ENCODE peak calls at places on chromosomes 2 and 18, in nine cellular contexts. C, P, J, Z, A, R, G, H and S are unnamed samples.
A peak's percentile ranks its signal among the peaks of the same experiment; 100 is the strongest.

GRCh38 chr2:156309106-156309505 is 23.4 kb downstream of the NR4A2 start:
- DNase-seq in C (no peak), P (no peak), J (no peak), Z (no peak), A (no peak), R (no peak), G (no peak), H (no peak), S (no peak)

GRCh38 chr18:24190590-24190989 is 51.7 kb downstream of the CABYR start:
- DNase-seq in C (no peak), P (no peak), J (no peak), Z (no peak), A (no peak), R (no peak), G (no peak), H (no peak), S (no peak)

GRCh38 chr2:7031424-7032245 is 114.4 kb downstream of the RNF144A start:
- DNase-seq in C (no peak), P (peak; percentile 63), J (peak; percentile 54), Z (peak; percentile 14), A (peak; percentile 100), R (peak; percentile 97), G (peak; percentile 48), H (peak; percentile 90), S (no peak)

GRCh38 chr2:149586063-149586462 is 1.5 kb downstream of the MMADHC start:
- DNase-seq in C (no peak), P (peak; percentile 25), J (no peak), Z (no peak), A (no peak), R (no peak), G (no peak), H (no peak), S (no peak)

GRCh38 chr2:32798841-32799240 is 147.9 kb upstream of the LTBP1 start:
- DNase-seq in C (peak; percentile 8), P (no peak), J (no peak), Z (no peak), A (peak; percentile 38), R (no peak), G (no peak), H (no peak), S (no peak)

GRCh38 chr2:8006626-8007025 is 675.2 kb upstream of the ID2 start:
- DNase-seq in C (peak; percentile 12), P (no peak), J (no peak), Z (no peak), A (peak; percentile 59), R (no peak), G (no peak), H (no peak), S (no peak)

GRCh38 chr2:161141033-161141432 is 19.2 kb upstream of the TANK start:
- DNase-seq in C (no peak), P (no peak), J (no peak), Z (no peak), A (no peak), R (no peak), G (no peak), H (no peak), S (no peak)

GRCh38 chr2:229141626-229142025 is 129.5 kb downstream of the PID1 start:
- DNase-seq in C (peak; percentile 45), P (no peak), J (no peak), Z (no peak), A (peak; percentile 65), R (no peak), G (peak; percentile 53), H (no peak), S (no peak)

GRCh38 chr2:137229834-137230233 is 464.5 kb downstream of the THSD7B start:
- DNase-seq in C (no peak), P (no peak), J (no peak), Z (no peak), A (no peak), R (no peak), G (no peak), H (no peak), S (no peak)

GRCh38 chr2:129767346-129767745 is 212.1 kb upstream of the RAB6C start:
- DNase-seq in C (no peak), P (no peak), J (no peak), Z (no peak), A (no peak), R (no peak), G (no peak), H (no peak), S (no peak)

GRCh38 chr2:218979846-218980738 is 4.9 kb downstream of the FEV start:
- DNase-seq in C (peak; percentile 74), P (peak; percentile 74), J (peak; percentile 88), Z (peak; percentile 74), A (peak; percentile 89), R (peak; percentile 77), G (peak; percentile 83), H (peak; percentile 64), S (peak; percentile 33)

GRCh38 chr18:63894367-63894766 is 6.9 kb downstream of the SERPINB2 start:
- DNase-seq in C (no peak), P (no peak), J (no peak), Z (no peak), A (no peak), R (no peak), G (no peak), H (no peak), S (no peak)

GRCh38 chr2:85655961-85656403 is 12.0 kb downstream of the SFTPB start:
- DNase-seq in C (peak; percentile 44), P (no peak), J (no peak), Z (no peak), A (no peak), R (no peak), G (no peak), H (no peak), S (no peak)

GRCh38 chr2:121099329-121100318 is 185.4 kb downstream of the TFCP2L1 start:
- DNase-seq in C (no peak), P (peak; percentile 11), J (no peak), Z (no peak), A (peak; percentile 59), R (peak; percentile 87), G (no peak), H (no peak), S (no peak)

GRCh38 chr18:28177828-28178635 is 1.1 kb upstream of the CDH2 start:
- DNase-seq in C (peak; percentile 43), P (no peak), J (peak; percentile 77), Z (no peak), A (peak; percentile 66), R (peak; percentile 46), G (peak; percentile 57), H (no peak), S (no peak)

GRCh38 chr2:15667579-15668556 is 76.2 kb downstream of the DDX1 start:
- DNase-seq in C (peak; percentile 13), P (no peak), J (no peak), Z (no peak), A (peak; percentile 6), R (no peak), G (peak; percentile 68), H (peak; percentile 35), S (no peak)

GRCh38 chr2:590214-591175 is 86.7 kb downstream of the TMEM18 start:
- DNase-seq in C (no peak), P (no peak), J (no peak), Z (no peak), A (no peak), R (no peak), G (no peak), H (no peak), S (no peak)

GRCh38 chr18:11578799-11579198 is 30.6 kb upstream of the SLC35G4 start:
- DNase-seq in C (no peak), P (no peak), J (no peak), Z (no peak), A (no peak), R (no peak), G (no peak), H (no peak), S (no peak)

GRCh38 chr2:137208361-137208973 is 443.1 kb downstream of the THSD7B start:
- DNase-seq in C (peak; percentile 22), P (no peak), J (no peak), Z (no peak), A (peak; percentile 39), R (no peak), G (no peak), H (no peak), S (no peak)

GRCh38 chr2:43376523-43377198 is 150.3 kb upstream of the ZFP36L2 start:
- DNase-seq in C (no peak), P (no peak), J (no peak), Z (no peak), A (peak; percentile 31), R (no peak), G (no peak), H (no peak), S (no peak)

GRCh38 chr2:239697765-239698164 is 296.9 kb upstream of the HDAC4 start:
- DNase-seq in C (no peak), P (no peak), J (no peak), Z (no peak), A (no peak), R (no peak), G (no peak), H (no peak), S (no peak)
- TF ChIP-seq CTCF in C (no peak), P (no peak), J (no peak), Z (no peak), A (no peak), R (no peak), G (no peak), H (no peak), S (no peak)

DNA sequence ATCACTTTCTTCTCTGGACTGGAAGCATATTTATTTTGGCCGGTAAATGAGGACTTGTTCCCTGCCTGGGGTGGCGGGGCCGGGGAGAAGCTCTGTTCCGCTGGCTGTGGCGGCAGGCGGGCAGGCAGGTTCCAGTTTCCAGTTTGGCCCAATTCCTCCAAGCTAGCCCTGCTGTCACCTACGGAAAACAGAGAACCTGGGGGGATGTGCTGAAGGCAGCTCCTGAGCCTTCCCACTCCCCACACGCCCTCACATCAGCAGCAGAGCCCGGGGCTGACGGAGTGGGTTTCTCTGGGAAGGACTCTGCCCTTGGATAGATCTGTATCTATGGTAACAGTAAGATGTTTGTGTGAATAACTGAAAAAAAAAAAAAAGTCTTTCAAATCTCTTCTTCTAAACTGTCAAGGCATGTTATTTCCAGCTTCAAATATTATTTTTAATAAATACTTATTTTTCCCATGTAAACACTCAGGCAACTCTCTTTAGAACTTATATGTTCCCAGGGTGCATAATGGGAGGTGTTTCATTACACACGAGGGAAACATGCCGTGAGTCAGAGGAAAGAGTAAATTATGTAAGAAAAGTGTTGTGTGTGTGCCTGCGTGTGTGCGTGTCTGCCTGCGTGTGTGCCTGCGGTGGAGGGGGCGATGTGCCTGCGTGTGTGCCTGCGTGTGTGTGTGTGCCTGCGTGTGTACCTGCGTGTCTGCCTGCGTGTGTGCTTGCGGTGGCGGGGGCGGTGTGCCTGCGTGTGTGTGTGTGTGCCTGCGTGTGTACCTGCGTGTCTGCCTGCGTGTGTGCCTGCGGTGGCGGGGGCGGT is 116.1 kb upstream of the ZNF516 start:
- DNase-seq in C (peak; percentile 65), P (no peak), J (no peak), Z (no peak), A (no peak), R (peak; percentile 31), G (peak; percentile 46), H (no peak), S (no peak)
- H3K4me3 ChIP-seq in C (peak overlapping the region; percentile 57), P (no peak overlapping the region), J (peak overlapping the region; percentile 13), Z (no peak overlapping the region), A (no peak overlapping the region), R (no peak overlapping the region), G (no peak overlapping the region), H (peak overlapping the region; percentile 15), S (no peak overlapping the region)

GRCh38 chr2:159879061-159879604 is 81.1 kb upstream of the CD302 start:
- DNase-seq in C (peak; percentile 61), P (no peak), J (no peak), Z (no peak), A (peak; percentile 41), R (no peak), G (peak; percentile 56), H (no peak), S (peak; percentile 49)
- TF ChIP-seq CTCF in C (no peak), P (no peak), J (no peak), Z (no peak), A (no peak), R (no peak), G (no peak), H (no peak), S (no peak)

GRCh38 chr2:235811446-235812184 is 317.8 kb downstream of the AGAP1 start:
- DNase-seq in C (no peak), P (no peak), J (no peak), Z (no peak), A (no peak), R (no peak), G (no peak), H (no peak), S (no peak)
- H3K4me3 ChIP-seq in C (no peak overlapping the region), P (no peak overlapping the region), J (no peak overlapping the region), Z (no peak overlapping the region), A (no peak overlapping the region), R (no peak overlapping the region), G (no peak overlapping the region), H (no peak overlapping the region), S (no peak overlapping the region)